ENCODE peak calls at places on chromosomes 3 and 15, in eight cellular contexts. M is KBM-7; G is head of caudate nucleus; I is CD8-positive, alpha-beta memory T cell; E is HT1080; U is hypothalamus; H is activated gamma-delta T cell treated with Interleukin-2 at 50 U/mL for 16 hours; X is astrocyte of the spinal cord. K is an unnamed sample.

GRCh38 chr3:126854666-126855065 is 128.2 kb upstream of the PLXNA1 start:
- DNase-seq in I (no peak), U (no peak), H (no peak), G (no peak), X (no peak), M (no peak), E (no peak), K (no peak)

GRCh38 chr3:141191097-141191749 is 40.4 kb upstream of the PXYLP1 start:
- DNase-seq in I (no peak), H (no peak), G (no peak), X (peak; percentile 1), M (no peak), U (no peak), E (peak; percentile 41), K (no peak)

GRCh38 chr3:159378391-159378790 is 576.5 kb downstream of the MFSD1 start:
- DNase-seq in H (no peak), E (no peak), I (no peak), X (no peak), G (no peak), U (no peak), M (no peak), K (no peak)

GRCh38 chr15:41933771-41934170 is 38.6 kb downstream of the EHD4 start:
- DNase-seq in M (no peak), G (no peak), X (no peak), I (no peak), U (no peak), E (peak; percentile 81), H (no peak), K (no peak)

GRCh38 chr3:15361494-15362214 is 29.3 kb upstream of the SH3BP5 start:
- DNase-seq in H (no peak), I (no peak), M (peak; percentile 36), X (no peak), U (no peak), G (no peak), E (no peak), K (no peak)

GRCh38 chr3:141150431-141150830 is 81.2 kb upstream of the PXYLP1 start:
- DNase-seq in G (no peak), I (no peak), M (no peak), U (no peak), E (no peak), H (no peak), X (no peak), K (no peak)

GRCh38 chr3:114078126-114078525 is 21.6 kb downstream of the QTRT2 start:
- DNase-seq in H (no peak), U (no peak), X (no peak), M (no peak), G (no peak), E (no peak), I (no peak), K (no peak)

GRCh38 chr15:47964229-47964628 is 156.6 kb upstream of the SLC24A5 start:
- DNase-seq in H (no peak), X (no peak), U (no peak), I (no peak), E (no peak), M (no peak), G (no peak), K (no peak)

GRCh38 chr15:80608688-80609087 is 86.4 kb upstream of the ABHD17C start:
- DNase-seq in U (no peak), H (no peak), M (no peak), G (peak; percentile 25), E (no peak), I (no peak), X (no peak), K (no peak)

GRCh38 chr15:35307026-35307425 is 221.9 kb upstream of the NANOGP8 start:
- DNase-seq in M (no peak), H (no peak), I (no peak), G (no peak), E (no peak), X (no peak), U (no peak), K (no peak)

GRCh38 chr3:138547342-138547975 is 46.6 kb downstream of the CEP70 start:
- DNase-seq in G (no peak), U (no peak), X (no peak), M (no peak), H (no peak), E (no peak), I (no peak), K (no peak)

GRCh38 chr3:116034797-116035196 is 410.5 kb downstream of the LSAMP start:
- DNase-seq in M (no peak), U (no peak), I (no peak), E (no peak), G (no peak), X (no peak), H (no peak), K (no peak)

GRCh38 chr3:169863458-169863899 is 6.3 kb downstream of the LRRC31 start:
- DNase-seq in H (peak; percentile 53), M (peak; percentile 91), G (peak; percentile 79), I (peak; percentile 57), E (peak; percentile 88), X (peak; percentile 68), U (no peak), K (peak; percentile 79)

GRCh38 chr3:81910244-81910852 is 148.9 kb upstream of the GBE1 start:
- DNase-seq in G (peak; percentile 64), X (peak; percentile 46), E (peak; percentile 28), U (no peak), I (no peak), H (no peak), M (peak; percentile 70), K (peak; percentile 26)

GRCh38 chr15:58788056-58788710 is 17.1 kb downstream of the MINDY2 start:
- DNase-seq in H (no peak), E (no peak), X (no peak), I (no peak), M (no peak), U (no peak), G (no peak), K (no peak)

GRCh38 chr15:23566070-23567050 is 886 bp downstream of the MKRN3 start:
- DNase-seq in U (no peak), H (peak; percentile 23), I (peak; percentile 69), X (peak; percentile 35), M (no peak), G (peak; percentile 54), E (peak; percentile 74), K (peak; percentile 41)

GRCh38 chr3:62987721-62988120 is 112.5 kb upstream of the CADPS start:
- DNase-seq in I (no peak), U (no peak), M (no peak), X (no peak), E (no peak), G (no peak), H (no peak), K (no peak)